ENCODE peak calls at places on chromosomes 3 and 15, in nine cellular contexts. T is ELR, C is choroid plexus epithelial cell, A is KBM-7, W is H7, D is fibroblast of lung, V is fibroblast of pulmonary artery, H is midbrain, J is transverse colon. X is an unnamed sample.

GRCh38 chr3:126955004-126955790 is 27.7 kb upstream of the PLXNA1 start:
- DNase-seq in T (no peak), A (no peak), D (no peak), V (no peak), H (no peak), C (no peak), W (no peak), J (no peak), X (no peak)

GRCh38 chr15:70214266-70214665 is 116.5 kb upstream of the TLE3 start:
- DNase-seq in H (no peak), W (peak), A (no peak), C (no peak), D (no peak), V (no peak), J (no peak), T (no peak), X (peak)

GRCh38 chr15:69015591-69015990 is 1.1 kb downstream of the NOX5 start:
- DNase-seq in C (no peak), T (no peak), J (no peak), V (no peak), A (no peak), W (no peak), D (no peak), H (no peak), X (no peak)

GRCh38 chr3:14439501-14440167 is 37.2 kb downstream of the SLC6A6 start:
- DNase-seq in C (peak), V (peak), A (peak), W (no peak), T (no peak), H (no peak), D (peak), J (peak), X (peak)

GRCh38 chr3:183220828-183221227 is 32.2 kb upstream of the B3GNT5 start:
- DNase-seq in D (no peak), W (no peak), J (no peak), H (no peak), C (peak), A (no peak), V (no peak), T (no peak), X (no peak)

GRCh38 chr3:128585189-128585588 is 65.4 kb downstream of the RPN1 start:
- DNase-seq in A (peak), W (no peak), C (no peak), H (no peak), J (no peak), V (no peak), T (no peak), D (no peak), X (no peak)

GRCh38 chr3:184523825-184524615 is 37.6 kb upstream of the EPHB3 start:
- DNase-seq in H (no peak), J (no peak), A (peak), T (peak), W (peak), D (peak), V (peak), C (peak), X (no peak)

GRCh38 chr3:178475062-178475461 is 61.2 kb upstream of the KCNMB2 start:
- DNase-seq in J (no peak), W (no peak), V (no peak), A (no peak), C (no peak), T (no peak), H (no peak), D (no peak), X (no peak)

GRCh38 chr3:14413381-14414071 is 11.1 kb downstream of the SLC6A6 start:
- DNase-seq in J (no peak), T (peak), C (peak), V (no peak), A (peak), W (peak), H (no peak), D (peak), X (peak)

GRCh38 chr3:10284496-10284895 is 8.3 kb downstream of the GHRL start:
- DNase-seq in W (no peak), D (no peak), V (no peak), J (no peak), T (no peak), C (no peak), A (no peak), H (no peak), X (no peak)

GRCh38 chr3:132134611-132135010 is 99.8 kb upstream of the CPNE4 start:
- DNase-seq in C (peak), A (no peak), V (peak), T (peak), J (no peak), D (peak), W (no peak), H (no peak), X (no peak)

GRCh38 chr15:101165905-101166471 is 85.9 kb downstream of the CHSY1 start:
- DNase-seq in D (no peak), H (no peak), J (no peak), V (no peak), A (no peak), C (no peak), T (peak), W (no peak), X (no peak)

GRCh38 chr15:52124270-52124878 is 11.8 kb upstream of the BCL2L10 start:
- DNase-seq in W (no peak), D (peak), A (no peak), V (peak), C (peak), T (peak), H (no peak), J (no peak), X (no peak)

GRCh38 chr3:149519912-149520311 is 45.4 kb downstream of the TM4SF4 start:
- DNase-seq in V (no peak), C (no peak), W (no peak), H (no peak), T (no peak), D (no peak), J (no peak), A (no peak), X (no peak)

GRCh38 chr3:124032351-124032880 is 40.5 kb upstream of the ROPN1 start:
- DNase-seq in H (peak), J (peak), C (peak), W (peak), A (no peak), T (no peak), D (peak), V (peak), X (peak)

GRCh38 chr3:47057212-47057671 is 77.8 kb downstream of the NBEAL2 start:
- DNase-seq in T (peak), V (no peak), D (peak), W (no peak), J (no peak), H (no peak), C (peak), A (no peak), X (no peak)

GRCh38 chr3:97736928-97737327 is 27.6 kb upstream of the ARL6 start:
- DNase-seq in J (no peak), W (no peak), T (no peak), D (no peak), C (no peak), V (no peak), H (no peak), A (peak), X (no peak)

GRCh38 chr3:192339214-192339613 is 388.1 kb downstream of the FGF12 start:
- DNase-seq in C (no peak), T (no peak), J (no peak), D (no peak), A (no peak), H (no peak), W (peak), V (no peak), X (no peak)

GRCh38 chr3:154956815-154957214 is 123.3 kb upstream of the MME start:
- DNase-seq in T (no peak), H (no peak), A (no peak), W (no peak), V (no peak), C (peak), D (no peak), J (no peak), X (no peak)

GRCh38 chr15:92112180-92112579 is 258.7 kb downstream of the SLCO3A1 start:
- DNase-seq in V (peak), T (no peak), W (no peak), A (no peak), J (no peak), H (peak), D (peak), C (no peak), X (no peak)

GRCh38 chr3:123154346-123154985 is 47.3 kb upstream of the SEC22A start:
- DNase-seq in T (no peak), V (no peak), A (no peak), J (no peak), H (no peak), D (no peak), W (no peak), C (no peak), X (no peak)

GRCh38 chr15:59283717-59284336 is 77.2 kb downstream of the LDHAL6B start:
- DNase-seq in J (peak), H (no peak), C (no peak), T (peak), W (peak), A (no peak), D (no peak), V (no peak), X (no peak)

GRCh38 chr3:43863966-43864933 is 173.5 kb downstream of the ABHD5 start:
- DNase-seq in H (no peak), A (no peak), J (no peak), D (no peak), C (no peak), T (no peak), V (no peak), W (no peak), X (peak)

GRCh38 chr3:171231361-171231760 is 204.8 kb upstream of the SLC2A2 start:
- DNase-seq in A (no peak), T (no peak), J (no peak), C (no peak), H (no peak), V (no peak), W (no peak), D (no peak), X (no peak)

GRCh38 chr15:28169361-28169760 is 70.2 kb upstream of the OCA2 start:
- DNase-seq in H (no peak), V (no peak), T (no peak), W (no peak), C (no peak), J (no peak), D (no peak), A (no peak), X (no peak)

GRCh38 chr3:149542375-149543312 is 68.1 kb downstream of the TM4SF4 start:
- DNase-seq in C (peak), J (no peak), D (peak), V (no peak), W (no peak), A (no peak), H (no peak), T (peak), X (no peak)

GRCh38 chr3:61733000-61733399 is 171.6 kb downstream of the PTPRG start:
- DNase-seq in V (no peak), H (no peak), C (no peak), W (no peak), A (no peak), T (no peak), D (no peak), J (no peak), X (no peak)

GRCh38 chr3:44395714-44396113 is 57.1 kb downstream of the TCAIM start:
- DNase-seq in T (no peak), A (no peak), J (no peak), W (no peak), V (no peak), H (no peak), C (no peak), D (no peak), X (no peak)

GRCh38 chr3:165549665-165550064 is 287.6 kb downstream of the BCHE start:
- DNase-seq in V (no peak), A (no peak), H (no peak), T (no peak), J (no peak), D (no peak), C (no peak), W (no peak), X (no peak)

GRCh38 chr15:83471307-83471866 is 24.2 kb downstream of the SH3GL3 start:
- DNase-seq in W (no peak), H (no peak), V (no peak), J (no peak), T (no peak), A (no peak), D (no peak), C (no peak), X (no peak)

GRCh38 chr3:148943531-148944200 is 47.7 kb upstream of the GYG1 start:
- DNase-seq in A (peak), C (peak), W (peak), T (peak), H (peak), J (no peak), V (peak), D (peak), X (no peak)

GRCh38 chr15:25738171-25738792 is 124.8 kb downstream of the ATP10A start:
- DNase-seq in A (peak), C (no peak), V (no peak), W (no peak), J (no peak), H (no peak), T (no peak), D (peak), X (no peak)

GRCh38 chr3:126859415-126860246 is 123.3 kb upstream of the PLXNA1 start:
- DNase-seq in D (no peak), W (peak), C (no peak), H (no peak), A (no peak), J (no peak), V (no peak), T (peak), X (no peak)

GRCh38 chr3:8336456-8336855 is 165.2 kb upstream of the LMCD1 start:
- DNase-seq in A (no peak), D (no peak), C (no peak), T (peak), J (no peak), V (no peak), W (peak), H (no peak), X (no peak)

GRCh38 chr3:139418144-139418543 is 28.7 kb upstream of the COPB2 start:
- DNase-seq in C (no peak), J (no peak), T (no peak), A (no peak), H (no peak), W (no peak), D (no peak), V (no peak), X (no peak)